ENCODE peak calls at places on chromosomes 3 and 15, in six cellular contexts. L is neural progenitor cell, G is fibroblast of lung, Q is AG04450, V is psoas muscle, T is OCI-LY7. R is an unnamed sample.

GRCh38 chr3:127637546-127637945 is 8.6 kb downstream of the PODXL2 start:
- DNase-seq in G (no peak), L (no peak), Q (no peak), V (no peak), T (peak; percentile 42), R (no peak)

GRCh38 chr3:159791336-159791735 is 197.3 kb upstream of the IL12A start:
- DNase-seq in G (no peak), L (no peak), Q (no peak), V (no peak), T (no peak), R (no peak)

GRCh38 chr3:142028174-142028833 is 121.0 kb downstream of the TFDP2 start:
- DNase-seq in V (no peak), L (peak; percentile 83), Q (peak; percentile 57), G (peak; percentile 92), T (peak; percentile 92), R (no peak)

GRCh38 chr3:155658006-155658405 is 86.9 kb downstream of the PLCH1 start:
- DNase-seq in V (no peak), T (no peak), L (no peak), G (no peak), Q (no peak), R (no peak)

GRCh38 chr3:125220681-125221429 is 8.3 kb upstream of the SLC12A8 start:
- DNase-seq in V (no peak), G (peak; percentile 41), T (no peak), L (no peak), Q (no peak), R (no peak)

GRCh38 chr3:171640520-171641412 is 169.5 kb downstream of the PLD1 start:
- DNase-seq in Q (peak; percentile 21), G (peak; percentile 73), V (no peak), T (no peak), L (peak; percentile 23), R (no peak)

GRCh38 chr15:78866824-78867223 is 5.9 kb upstream of the MORF4L1 start:
- DNase-seq in V (no peak), L (no peak), G (no peak), Q (no peak), T (no peak), R (no peak)

GRCh38 chr3:137765310-137766033 is 1.4 kb downstream of the SOX14 start:
- DNase-seq in G (no peak), T (no peak), Q (no peak), V (no peak), L (peak; percentile 46), R (no peak)

GRCh38 chr3:173993299-173993698 is 595.8 kb downstream of the NLGN1 start:
- DNase-seq in V (no peak), G (peak; percentile 78), L (no peak), T (no peak), Q (no peak), R (no peak)

GRCh38 chr3:150528359-150528797 is 17.9 kb downstream of the SERP1 start:
- DNase-seq in G (no peak), Q (no peak), V (no peak), L (no peak), T (peak; percentile 38), R (no peak)

GRCh38 chr15:90860942-90861675 is 7.3 kb upstream of the FURIN start:
- DNase-seq in T (no peak), V (no peak), L (no peak), Q (no peak), G (peak; percentile 81), R (no peak)

GRCh38 chr3:133754455-133754854 is 8.3 kb downstream of the TF start:
- DNase-seq in L (no peak), T (no peak), G (no peak), Q (no peak), V (no peak), R (no peak)

GRCh38 chr15:85427286-85428028 is 47.1 kb downstream of the AKAP13 start:
- DNase-seq in T (no peak), G (no peak), V (no peak), Q (no peak), L (no peak), R (no peak)

GRCh38 chr15:80163897-80164296 is 11.1 kb downstream of the FAH start:
- DNase-seq in G (no peak), T (no peak), L (no peak), Q (no peak), V (no peak), R (no peak)

GRCh38 chr3:15809313-15809712 is 11.5 kb upstream of the ANKRD28 start:
- DNase-seq in G (no peak), L (no peak), V (no peak), T (no peak), Q (no peak), R (no peak)

GRCh38 chr15:86164222-86164898 is 84.7 kb downstream of the AGBL1 start:
- DNase-seq in V (peak; percentile 60), Q (no peak), L (no peak), G (peak; percentile 72), T (no peak), R (no peak)

GRCh38 chr15:87623832-87624231 is 632.7 kb downstream of the NTRK3 start:
- DNase-seq in G (no peak), V (no peak), Q (no peak), L (peak; percentile 39), T (peak; percentile 10), R (no peak)

GRCh38 chr3:120170223-120170622 is 76.0 kb upstream of the GSK3B start:
- DNase-seq in L (no peak), G (peak; percentile 81), T (no peak), Q (no peak), V (no peak), R (no peak)

GRCh38 chr3:24598691-24599090 is 104.0 kb upstream of the THRB start:
- DNase-seq in Q (no peak), V (no peak), L (no peak), G (peak; percentile 49), T (no peak), R (no peak)

GRCh38 chr3:42375121-42375520 is 35.3 kb downstream of the LYZL4 start:
- DNase-seq in T (no peak), L (no peak), Q (no peak), G (no peak), V (no peak), R (no peak)

DNA sequence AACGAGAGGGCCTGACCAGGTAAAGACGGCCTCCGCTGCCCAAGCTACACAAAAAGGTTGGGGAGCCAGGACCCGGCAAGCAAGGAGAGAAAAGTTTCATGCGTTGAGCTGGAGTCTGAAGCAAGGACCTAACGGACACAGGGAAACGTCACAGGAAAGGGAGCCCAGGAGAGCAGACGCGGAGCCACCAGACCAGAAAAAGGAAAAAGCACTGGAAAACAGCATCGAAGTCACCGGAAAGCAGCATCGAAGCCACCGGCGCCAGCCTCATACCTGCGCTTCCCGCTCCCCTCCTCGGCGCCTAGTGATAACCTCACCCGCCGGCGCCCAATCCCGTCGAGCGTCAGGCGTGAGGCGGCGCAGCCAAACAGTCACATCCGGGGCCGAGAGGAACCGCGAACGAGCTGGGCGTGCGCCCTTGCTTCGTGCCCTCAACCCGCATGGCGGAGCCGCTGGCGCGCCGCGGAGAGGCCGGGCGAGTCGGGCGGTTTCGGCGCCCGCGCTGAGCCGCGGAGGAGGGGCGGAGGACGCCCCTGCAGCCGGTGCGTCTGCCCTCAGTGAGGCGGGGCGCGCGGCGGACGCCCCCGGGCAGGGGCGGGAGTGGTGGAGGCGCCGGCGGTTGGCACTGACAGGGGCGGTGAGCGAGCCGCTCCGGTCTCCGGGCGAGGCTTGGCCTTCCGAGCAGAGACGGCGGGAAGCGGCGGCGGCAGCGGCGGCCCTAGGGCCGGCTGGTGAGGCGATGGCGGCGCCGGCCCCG is at the start of the genes FBXO45 and WDR53:
- DNase-seq in G (peak; percentile 93), V (peak; percentile 98), L (peak; percentile 98), Q (peak; percentile 78), T (peak; percentile 97), R (peak; percentile 96)
- TF ChIP-seq CTCF in G (no peak), V (no peak), L (no peak), Q (no peak), T (no peak), R (no peak)

GRCh38 chr3:21330293-21330692 is 420.7 kb downstream of the ZNF385D start:
- DNase-seq in G (peak; percentile 10), T (no peak), Q (no peak), V (no peak), L (no peak), R (no peak)
- H3K4me3 ChIP-seq in G (peak overlapping the region; percentile 34), T (no peak overlapping the region), Q (no peak overlapping the region), V (peak overlapping the region; percentile 36), L (no peak overlapping the region), R (no peak overlapping the region)

GRCh38 chr15:72318408-72318942 is 1.5 kb downstream of the CELF6 start:
- DNase-seq in L (no peak), Q (no peak), V (no peak), G (no peak), T (no peak), R (no peak)
- H3K27ac ChIP-seq in L (no peak overlapping the region), Q (no peak overlapping the region), V (no peak overlapping the region), G (no peak overlapping the region), T (no peak overlapping the region), R (no peak overlapping the region)

DNA sequence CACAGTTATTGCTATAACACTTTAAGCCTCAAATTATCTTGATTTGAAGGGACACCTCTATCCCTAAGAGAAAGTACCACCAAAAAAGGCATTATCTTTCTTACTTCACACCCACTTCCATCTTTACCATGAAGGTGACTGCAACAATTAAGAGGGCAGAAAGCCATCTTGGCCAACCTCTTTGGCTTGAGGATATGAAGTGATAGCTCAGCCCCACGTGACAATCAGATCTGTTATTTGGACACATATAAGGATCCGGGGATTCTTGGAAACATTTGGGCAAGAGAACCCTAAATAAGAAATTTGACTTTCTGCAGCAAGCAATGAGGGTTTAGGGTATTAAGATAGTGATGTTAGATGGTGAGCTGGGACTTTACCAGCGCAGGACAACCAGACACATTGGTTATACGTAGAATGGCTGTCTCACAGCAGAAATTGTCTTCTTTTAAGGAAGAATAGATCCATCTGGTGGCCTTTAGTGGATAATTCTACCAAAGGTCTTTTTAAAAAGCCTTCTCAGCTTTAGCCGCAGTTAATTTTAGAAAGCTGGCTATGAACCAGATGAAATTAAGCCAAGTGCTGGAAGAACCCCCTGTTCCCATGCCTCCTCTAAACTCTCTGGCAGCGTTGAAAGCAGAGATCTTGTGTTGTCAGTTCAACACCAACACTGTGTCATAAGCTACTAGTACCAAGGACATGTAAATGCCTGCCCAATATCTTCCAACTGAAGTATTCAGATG is 12.3 kb downstream of the HCLS1 start:
- DNase-seq in L (no peak), Q (no peak), V (no peak), G (no peak), T (no peak), R (no peak)
- TF ChIP-seq CTCF in L (no peak), Q (no peak), V (peak; percentile 7), G (no peak), T (no peak), R (peak; percentile 7)

DNA sequence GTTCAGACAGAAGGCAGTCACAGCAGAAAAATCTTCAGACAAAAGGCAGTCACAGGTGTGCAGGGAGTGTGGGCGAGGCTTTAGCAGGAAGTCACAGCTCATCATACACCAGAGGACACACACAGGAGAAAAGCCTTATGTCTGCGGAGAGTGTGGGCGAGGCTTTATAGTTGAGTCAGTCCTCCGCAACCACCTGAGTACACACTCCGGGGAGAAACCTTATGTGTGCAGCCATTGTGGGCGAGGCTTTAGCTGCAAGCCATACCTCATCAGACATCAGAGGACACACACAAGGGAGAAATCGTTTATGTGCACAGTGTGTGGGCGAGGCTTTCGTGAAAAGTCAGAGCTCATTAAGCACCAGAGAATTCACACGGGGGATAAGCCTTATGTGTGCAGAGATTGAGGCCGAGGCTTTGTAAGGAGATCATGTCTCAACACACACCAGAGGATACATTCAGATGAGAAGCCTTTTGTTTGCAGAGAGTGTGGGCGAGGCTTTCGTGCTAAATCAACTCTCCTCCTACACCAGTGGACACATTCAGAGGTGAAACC is 27.6 kb downstream of the ZNF589 start:
- DNase-seq in L (no peak), V (no peak), T (no peak), G (peak; percentile 22), Q (no peak), R (no peak)
- H3K4me3 ChIP-seq in L (no peak overlapping the region), V (no peak overlapping the region), T (no peak overlapping the region), G (no peak overlapping the region), Q (no peak overlapping the region), R (no peak overlapping the region)